ENCODE peak calls at places on chromosomes 13 and 19, in four cellular contexts. O, N, D and W are unnamed samples.

GRCh38 chr19:457636-458035 is 3.2 kb downstream of the SHC2 start:
- DNase-seq in O (no peak), N (no peak), D (no peak), W (no peak)

GRCh38 chr13:111210488-111210887 is 95.4 kb downstream of the ARHGEF7 start:
- DNase-seq in O (no peak), N (no peak), D (no peak), W (no peak)

GRCh38 chr13:25654332-25654731 is 282.6 kb downstream of the ATP8A2 start:
- DNase-seq in O (peak; percentile 82), N (no peak), D (no peak), W (no peak)

GRCh38 chr13:38967446-38967845 is 23.2 kb downstream of the STOML3 start:
- DNase-seq in O (peak; percentile 76), N (no peak), D (no peak), W (no peak)

GRCh38 chr19:28166025-28166424 is 1046.9 kb downstream of the UQCRFS1 start:
- DNase-seq in O (no peak), N (no peak), D (no peak), W (no peak)

GRCh38 chr13:34698953-34699352 is 243.1 kb upstream of the NBEA start:
- DNase-seq in O (no peak), N (no peak), D (no peak), W (no peak)

GRCh38 chr19:28305513-28305912 is 907.4 kb downstream of the UQCRFS1 start:
- DNase-seq in O (no peak), N (no peak), D (no peak), W (no peak)

GRCh38 chr19:18685597-18686164 is 2.2 kb downstream of the CRTC1 start:
- DNase-seq in O (no peak), N (no peak), D (no peak), W (no peak)

GRCh38 chr19:10390652-10391286 is 10.4 kb upstream of the TYK2 start:
- DNase-seq in O (peak; percentile 71), N (no peak), D (peak; percentile 78), W (no peak)

GRCh38 chr19:39083983-39084731 is at the start of gene ACP7:
- DNase-seq in O (no peak), N (no peak), D (no peak), W (no peak)

GRCh38 chr13:113630804-113631203 is 27.2 kb downstream of the ATP4B start:
- DNase-seq in O (no peak), N (no peak), D (no peak), W (no peak)

GRCh38 chr19:53328967-53329366 is 4.6 kb upstream of the ZNF845 start:
- DNase-seq in O (no peak), N (no peak), D (peak; percentile 6), W (no peak)

GRCh38 chr13:61339054-61339621 is 76.5 kb downstream of the PCDH20 start:
- DNase-seq in O (no peak), N (no peak), D (no peak), W (no peak)

GRCh38 chr13:93265800-93266199 is 39.2 kb downstream of the GPC6 start:
- DNase-seq in O (no peak), N (no peak), D (no peak), W (no peak)

GRCh38 chr13:50846861-50847475 is 3.5 kb upstream of the DLEU7 start:
- DNase-seq in O (peak; percentile 83), N (no peak), D (no peak), W (no peak)

GRCh38 chr19:47417746-47418594 is 1.4 kb downstream of the MEIS3 start:
- DNase-seq in O (no peak), N (no peak), D (no peak), W (no peak)

GRCh38 chr19:42189133-42189532 is 28.3 kb downstream of the DEDD2 start:
- DNase-seq in O (no peak), N (no peak), D (no peak), W (no peak)

GRCh38 chr19:33644284-33644836 is 22.6 kb downstream of the CHST8 start:
- DNase-seq in O (no peak), N (no peak), D (no peak), W (no peak)

GRCh38 chr13:92991687-92992086 is 234.9 kb upstream of the GPC6 start:
- DNase-seq in O (no peak), N (no peak), D (no peak), W (no peak)

GRCh38 chr19:32522967-32523366 is 58.0 kb upstream of the PDCD5 start:
- DNase-seq in O (no peak), N (no peak), D (no peak), W (no peak)